ENCODE peak calls at places on chromosome 2, in nine cellular contexts. One of them, this sample, is unnamed.

GRCh38 chr2:647691-648231 is 29.4 kb downstream of the TMEM18 start:
- DNase-seq in transverse colon: no peak
- DNase-seq in fibroblast of the aortic adventitia: no peak
- DNase-seq in GM12865: no peak
- DNase-seq in neural progenitor cell: no peak
- DNase-seq in adrenal gland: no peak
- DNase-seq in cardiac fibroblast: no peak
- DNase-seq in bronchial epithelial cell: no peak
- DNase-seq in progenitor cell of endocrine pancreas: peak; percentile 5
- DNase-seq in this sample: no peak

GRCh38 chr2:197322729-197323720 is 12.4 kb upstream of the ANKRD44 start:
- DNase-seq in transverse colon: no peak
- DNase-seq in fibroblast of the aortic adventitia: no peak
- DNase-seq in GM12865: no peak
- DNase-seq in neural progenitor cell: no peak
- DNase-seq in adrenal gland: no peak
- DNase-seq in cardiac fibroblast: peak; percentile 3
- DNase-seq in bronchial epithelial cell: no peak
- DNase-seq in progenitor cell of endocrine pancreas: no peak
- DNase-seq in this sample: no peak

GRCh38 chr2:119292226-119292625 is 68.6 kb downstream of the STEAP3 start:
- DNase-seq in transverse colon: no peak
- DNase-seq in fibroblast of the aortic adventitia: no peak
- DNase-seq in GM12865: no peak
- DNase-seq in neural progenitor cell: peak; percentile 19
- DNase-seq in adrenal gland: peak; percentile 71
- DNase-seq in cardiac fibroblast: no peak
- DNase-seq in bronchial epithelial cell: peak; percentile 36
- DNase-seq in progenitor cell of endocrine pancreas: no peak
- DNase-seq in this sample: no peak

GRCh38 chr2:120323214-120323613 is 22.7 kb upstream of the INHBB start:
- DNase-seq in transverse colon: no peak
- DNase-seq in fibroblast of the aortic adventitia: peak; percentile 76
- DNase-seq in GM12865: no peak
- DNase-seq in neural progenitor cell: no peak
- DNase-seq in adrenal gland: peak; percentile 94
- DNase-seq in cardiac fibroblast: peak; percentile 77
- DNase-seq in bronchial epithelial cell: no peak
- DNase-seq in progenitor cell of endocrine pancreas: no peak
- DNase-seq in this sample: no peak

GRCh38 chr2:56714400-56714799 is 530.6 kb downstream of the CCDC85A start:
- DNase-seq in transverse colon: no peak
- DNase-seq in fibroblast of the aortic adventitia: peak; percentile 6
- DNase-seq in GM12865: no peak
- DNase-seq in neural progenitor cell: no peak
- DNase-seq in adrenal gland: no peak
- DNase-seq in cardiac fibroblast: peak; percentile 0
- DNase-seq in bronchial epithelial cell: no peak
- DNase-seq in progenitor cell of endocrine pancreas: no peak
- DNase-seq in this sample: no peak

GRCh38 chr2:19911799-19912509 is 10.2 kb upstream of the TTC32 start:
- DNase-seq in transverse colon: no peak
- DNase-seq in fibroblast of the aortic adventitia: peak; percentile 36
- DNase-seq in GM12865: no peak
- DNase-seq in neural progenitor cell: no peak
- DNase-seq in adrenal gland: no peak
- DNase-seq in cardiac fibroblast: peak; percentile 32
- DNase-seq in bronchial epithelial cell: peak; percentile 94
- DNase-seq in progenitor cell of endocrine pancreas: no peak
- DNase-seq in this sample: peak; percentile 94

GRCh38 chr2:168545439-168546082 is 89.5 kb downstream of the CERS6 start:
- DNase-seq in transverse colon: no peak
- DNase-seq in fibroblast of the aortic adventitia: peak; percentile 62
- DNase-seq in GM12865: no peak
- DNase-seq in neural progenitor cell: peak; percentile 49
- DNase-seq in adrenal gland: no peak
- DNase-seq in cardiac fibroblast: peak; percentile 82
- DNase-seq in bronchial epithelial cell: peak; percentile 98
- DNase-seq in progenitor cell of endocrine pancreas: no peak
- DNase-seq in this sample: peak; percentile 77

GRCh38 chr2:96374211-96374951 is 38.8 kb downstream of the NCAPH start:
- DNase-seq in transverse colon: peak; percentile 36
- DNase-seq in fibroblast of the aortic adventitia: peak; percentile 66
- DNase-seq in GM12865: no peak
- DNase-seq in neural progenitor cell: no peak
- DNase-seq in adrenal gland: peak; percentile 39
- DNase-seq in cardiac fibroblast: peak; percentile 75
- DNase-seq in bronchial epithelial cell: peak; percentile 59
- DNase-seq in progenitor cell of endocrine pancreas: no peak
- DNase-seq in this sample: no peak

GRCh38 chr2:218645126-218645525 is 14.3 kb downstream of the ZNF142 start:
- DNase-seq in transverse colon: no peak
- DNase-seq in fibroblast of the aortic adventitia: peak; percentile 72
- DNase-seq in GM12865: no peak
- DNase-seq in neural progenitor cell: no peak
- DNase-seq in adrenal gland: no peak
- DNase-seq in cardiac fibroblast: peak; percentile 45
- DNase-seq in bronchial epithelial cell: peak; percentile 93
- DNase-seq in progenitor cell of endocrine pancreas: no peak
- DNase-seq in this sample: peak; percentile 66

GRCh38 chr2:26982102-26982742 is 11.8 kb downstream of the MAPRE3 start:
- DNase-seq in transverse colon: peak; percentile 85
- DNase-seq in fibroblast of the aortic adventitia: peak; percentile 48
- DNase-seq in GM12865: peak; percentile 49
- DNase-seq in neural progenitor cell: peak; percentile 51
- DNase-seq in adrenal gland: peak; percentile 85
- DNase-seq in cardiac fibroblast: peak; percentile 83
- DNase-seq in bronchial epithelial cell: peak; percentile 59
- DNase-seq in progenitor cell of endocrine pancreas: peak; percentile 23
- DNase-seq in this sample: no peak

GRCh38 chr2:120853294-120854013 is 117.8 kb downstream of the GLI2 start:
- DNase-seq in transverse colon: no peak
- DNase-seq in fibroblast of the aortic adventitia: no peak
- DNase-seq in GM12865: no peak
- DNase-seq in neural progenitor cell: no peak
- DNase-seq in adrenal gland: no peak
- DNase-seq in cardiac fibroblast: no peak
- DNase-seq in bronchial epithelial cell: no peak
- DNase-seq in progenitor cell of endocrine pancreas: no peak
- DNase-seq in this sample: no peak

GRCh38 chr2:70868970-70869369 is 33.4 kb upstream of the CD207 start:
- DNase-seq in transverse colon: no peak
- DNase-seq in fibroblast of the aortic adventitia: no peak
- DNase-seq in GM12865: no peak
- DNase-seq in neural progenitor cell: no peak
- DNase-seq in adrenal gland: no peak
- DNase-seq in cardiac fibroblast: no peak
- DNase-seq in bronchial epithelial cell: no peak
- DNase-seq in progenitor cell of endocrine pancreas: no peak
- DNase-seq in this sample: no peak

GRCh38 chr2:70870790-70871189 is 35.2 kb upstream of the CD207 start:
- DNase-seq in transverse colon: no peak
- DNase-seq in fibroblast of the aortic adventitia: no peak
- DNase-seq in GM12865: no peak
- DNase-seq in neural progenitor cell: no peak
- DNase-seq in adrenal gland: no peak
- DNase-seq in cardiac fibroblast: no peak
- DNase-seq in bronchial epithelial cell: no peak
- DNase-seq in progenitor cell of endocrine pancreas: no peak
- DNase-seq in this sample: no peak

GRCh38 chr2:70873541-70873940 is 37.9 kb upstream of the CD207 start:
- DNase-seq in transverse colon: no peak
- DNase-seq in fibroblast of the aortic adventitia: no peak
- DNase-seq in GM12865: no peak
- DNase-seq in neural progenitor cell: no peak
- DNase-seq in adrenal gland: no peak
- DNase-seq in cardiac fibroblast: no peak
- DNase-seq in bronchial epithelial cell: no peak
- DNase-seq in progenitor cell of endocrine pancreas: no peak
- DNase-seq in this sample: no peak

DNA sequence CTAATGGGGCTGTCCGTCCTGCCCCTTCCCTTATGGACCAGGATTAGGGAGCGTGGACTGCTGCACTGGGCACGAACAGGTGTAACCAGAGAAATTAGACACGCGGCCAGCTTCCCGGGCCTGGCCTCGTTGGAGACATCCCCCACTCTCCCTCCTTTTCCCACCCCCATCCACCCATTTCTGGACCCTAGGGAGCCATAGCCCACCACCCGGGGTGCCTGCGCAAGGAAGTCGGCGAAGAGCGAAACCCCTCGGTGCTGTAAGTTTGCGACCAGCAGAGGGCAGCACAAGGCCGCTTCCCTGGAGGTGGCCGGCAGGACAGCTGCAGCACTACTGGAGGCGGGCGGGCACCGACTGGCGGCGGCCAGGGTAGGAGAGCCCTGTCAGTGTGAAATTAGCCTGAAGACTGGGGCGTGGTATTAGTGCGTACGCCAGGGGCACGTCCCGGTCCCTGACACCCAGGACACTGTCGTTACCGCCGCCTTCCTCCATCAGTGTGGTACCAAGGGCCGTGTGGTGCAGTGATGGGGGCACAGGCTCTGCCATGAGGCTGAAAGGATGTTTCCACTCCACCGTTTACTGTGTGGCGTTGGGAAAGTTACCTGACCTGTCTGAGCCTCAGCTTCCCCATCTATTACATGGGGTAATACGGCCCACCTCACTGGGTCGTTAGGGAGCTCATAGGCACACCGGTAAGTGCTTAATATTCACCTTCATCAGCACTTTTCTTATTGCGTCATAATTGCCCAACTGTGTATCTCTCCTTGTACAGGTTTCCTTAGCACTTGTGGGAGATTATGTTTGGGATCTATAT is 36.0 kb upstream of the CD207 start:
- DNase-seq in transverse colon: peak; percentile 85
- DNase-seq in fibroblast of the aortic adventitia: peak; percentile 76
- DNase-seq in GM12865: peak; percentile 84
- DNase-seq in neural progenitor cell: peak; percentile 93
- DNase-seq in adrenal gland: peak; percentile 78
- DNase-seq in cardiac fibroblast: peak; percentile 83
- DNase-seq in bronchial epithelial cell: peak; percentile 60
- DNase-seq in progenitor cell of endocrine pancreas: peak; percentile 88
- DNase-seq in this sample: peak; percentile 72
- TF ChIP-seq CTCF in transverse colon: peak; percentile 89
- TF ChIP-seq CTCF in fibroblast of the aortic adventitia: peak; percentile 88
- TF ChIP-seq CTCF in GM12865: peak; percentile 86
- TF ChIP-seq CTCF in neural progenitor cell: peak; percentile 90
- TF ChIP-seq CTCF in adrenal gland: peak; percentile 88
- TF ChIP-seq CTCF in cardiac fibroblast: peak; percentile 96
- TF ChIP-seq CTCF in bronchial epithelial cell: peak; percentile 94
- TF ChIP-seq CTCF in progenitor cell of endocrine pancreas: peak; percentile 90
- TF ChIP-seq CTCF in this sample: peak; percentile 97

DNA sequence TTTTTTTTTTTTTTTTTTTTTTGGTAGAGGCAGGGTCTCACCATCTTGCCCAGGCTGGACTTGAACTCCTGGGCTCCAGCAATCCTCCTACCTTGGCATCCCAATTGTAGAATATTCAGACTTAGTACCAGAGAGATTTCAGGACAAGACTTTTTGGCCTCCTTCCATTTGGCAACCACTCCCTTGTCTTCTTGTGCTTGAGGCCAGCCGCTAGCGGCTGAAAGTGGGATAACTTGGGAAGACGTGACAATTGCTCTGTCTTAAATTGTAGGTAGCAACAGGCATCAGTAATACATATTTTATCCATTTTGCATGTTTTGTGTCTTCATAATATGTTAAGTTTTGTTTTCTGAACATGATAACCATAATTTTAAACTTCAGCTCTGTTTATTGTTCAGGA is 53.3 kb upstream of the TTN start:
- DNase-seq in transverse colon: no peak
- DNase-seq in fibroblast of the aortic adventitia: peak; percentile 49
- DNase-seq in GM12865: no peak
- DNase-seq in neural progenitor cell: no peak
- DNase-seq in adrenal gland: peak; percentile 66
- DNase-seq in cardiac fibroblast: peak; percentile 85
- DNase-seq in bronchial epithelial cell: no peak
- DNase-seq in progenitor cell of endocrine pancreas: no peak
- DNase-seq in this sample: peak; percentile 17
- TF ChIP-seq CTCF in transverse colon: no peak
- TF ChIP-seq CTCF in fibroblast of the aortic adventitia: peak; percentile 31
- TF ChIP-seq CTCF in GM12865: no peak
- TF ChIP-seq CTCF in neural progenitor cell: no peak
- TF ChIP-seq CTCF in adrenal gland: peak; percentile 48
- TF ChIP-seq CTCF in cardiac fibroblast: peak; percentile 58
- TF ChIP-seq CTCF in bronchial epithelial cell: no peak
- TF ChIP-seq CTCF in progenitor cell of endocrine pancreas: no peak
- TF ChIP-seq CTCF in this sample: no peak

DNA sequence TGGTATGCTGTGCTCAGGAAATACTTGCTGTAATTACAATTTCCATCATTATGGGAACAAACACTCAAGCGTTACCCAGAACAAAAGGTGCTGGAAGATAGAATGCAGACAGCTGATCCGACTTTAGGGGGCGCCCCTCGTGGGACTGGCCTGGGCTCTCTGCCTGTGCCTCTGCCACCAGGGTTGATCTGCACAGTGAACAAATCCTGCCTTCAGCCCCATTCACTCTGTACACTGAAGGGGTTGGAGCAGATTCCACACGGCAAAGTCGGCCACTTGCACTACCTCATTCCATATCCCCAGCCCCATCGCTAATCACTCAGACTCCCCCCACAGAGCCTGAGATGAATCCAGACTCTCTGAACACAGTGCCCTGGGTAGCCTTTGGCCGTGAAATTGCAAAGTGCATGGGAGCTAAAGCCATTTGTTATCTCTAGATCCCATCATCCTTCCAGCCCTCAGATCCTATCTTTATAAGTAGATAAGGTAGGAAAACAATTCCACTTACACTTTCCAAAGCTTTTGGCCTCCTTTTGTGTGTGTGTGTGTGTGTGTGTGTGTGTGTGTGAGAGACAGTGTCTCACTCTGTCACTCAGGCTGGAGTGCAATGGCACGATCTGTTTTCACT is 69.3 kb downstream of the INPP5D start:
- DNase-seq in transverse colon: no peak
- DNase-seq in fibroblast of the aortic adventitia: no peak
- DNase-seq in GM12865: no peak
- DNase-seq in neural progenitor cell: peak; percentile 60
- DNase-seq in adrenal gland: no peak
- DNase-seq in cardiac fibroblast: no peak
- DNase-seq in bronchial epithelial cell: no peak
- DNase-seq in progenitor cell of endocrine pancreas: no peak
- DNase-seq in this sample: no peak
- TF ChIP-seq CTCF in transverse colon: no peak
- TF ChIP-seq CTCF in fibroblast of the aortic adventitia: no peak
- TF ChIP-seq CTCF in GM12865: no peak
- TF ChIP-seq CTCF in neural progenitor cell: peak; percentile 59
- TF ChIP-seq CTCF in adrenal gland: no peak
- TF ChIP-seq CTCF in cardiac fibroblast: peak; percentile 20
- TF ChIP-seq CTCF in bronchial epithelial cell: peak; percentile 18
- TF ChIP-seq CTCF in progenitor cell of endocrine pancreas: peak; percentile 51
- TF ChIP-seq CTCF in this sample: peak; percentile 41

DNA sequence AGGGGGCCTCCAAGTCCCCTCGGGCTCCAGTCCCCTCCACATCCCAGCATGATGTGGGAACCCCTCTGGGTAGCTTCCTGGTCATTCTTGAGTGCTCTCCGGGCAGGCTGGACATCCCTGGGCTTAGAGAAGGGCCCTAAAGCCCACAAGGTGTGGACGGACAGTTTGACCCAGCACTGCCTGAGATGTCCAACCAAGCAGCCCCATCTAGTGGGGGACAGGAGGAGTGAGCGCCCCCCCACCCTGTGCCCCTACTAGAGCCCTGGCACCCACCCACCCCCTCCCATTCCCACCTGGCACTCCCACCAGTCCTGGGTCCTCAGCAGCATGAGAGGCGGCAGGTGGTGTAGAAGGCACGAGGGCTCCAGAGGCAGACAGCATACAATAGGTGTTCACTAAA is 45.9 kb downstream of the CYP27C1 start:
- DNase-seq in transverse colon: peak; percentile 24
- DNase-seq in fibroblast of the aortic adventitia: peak; percentile 66
- DNase-seq in GM12865: no peak
- DNase-seq in neural progenitor cell: peak; percentile 44
- DNase-seq in adrenal gland: no peak
- DNase-seq in cardiac fibroblast: peak; percentile 58
- DNase-seq in bronchial epithelial cell: no peak
- DNase-seq in progenitor cell of endocrine pancreas: no peak
- DNase-seq in this sample: no peak
- TF ChIP-seq CTCF in transverse colon: no peak
- TF ChIP-seq CTCF in fibroblast of the aortic adventitia: peak; percentile 65
- TF ChIP-seq CTCF in GM12865: peak; percentile 27
- TF ChIP-seq CTCF in neural progenitor cell: peak; percentile 47
- TF ChIP-seq CTCF in adrenal gland: no peak
- TF ChIP-seq CTCF in cardiac fibroblast: peak; percentile 52
- TF ChIP-seq CTCF in bronchial epithelial cell: peak; percentile 15
- TF ChIP-seq CTCF in progenitor cell of endocrine pancreas: peak; percentile 31
- TF ChIP-seq CTCF in this sample: peak; percentile 71

This sample was measured in HFFc6.